ENCODE peak calls at places on chromosome 22, in seven cellular contexts. P is NCI-H1105, D is brain pericyte, J is sciatic nerve, S is endothelial cell, L is kidney glomerular epithelial cell, H is A549. N is an unnamed sample.

GRCh38 chr22:26707581-26707980 is 50.2 kb downstream of the MIAT start:
- DNase-seq in P (no peak), D (no peak), J (no peak), S (no peak), L (no peak), H (no peak), N (no peak)

GRCh38 chr22:32080904-32081303 is 37.8 kb downstream of the SLC5A1 start:
- DNase-seq in P (peak; percentile 9), D (no peak), J (no peak), S (peak; percentile 12), L (peak; percentile 52), H (peak; percentile 60), N (peak; percentile 68)

GRCh38 chr22:20606041-20606783 is 98.8 kb downstream of the MED15 start:
- DNase-seq in P (peak; percentile 46), D (no peak), J (no peak), S (peak; percentile 74), L (peak; percentile 18), H (peak; percentile 75), N (peak; percentile 62)

GRCh38 chr22:23240639-23241389 is 60.5 kb downstream of the BCR start:
- DNase-seq in P (no peak), D (no peak), J (no peak), S (no peak), L (no peak), H (peak; percentile 14), N (no peak)

GRCh38 chr22:43739851-43740250 is 72.3 kb downstream of the EFCAB6 start:
- DNase-seq in P (no peak), D (no peak), J (no peak), S (no peak), L (no peak), H (no peak), N (no peak)

GRCh38 chr22:22666307-22667091 is 22.1 kb downstream of the GGTLC2 start:
- DNase-seq in P (no peak), D (no peak), J (no peak), S (peak; percentile 66), L (peak; percentile 43), H (peak; percentile 33), N (no peak)

GRCh38 chr22:38748487-38749136 is 7.2 kb downstream of the SUN2 start:
- DNase-seq in P (no peak), D (no peak), J (no peak), S (no peak), L (no peak), H (no peak), N (no peak)

GRCh38 chr22:36467042-36467810 is 14.2 kb downstream of the TXN2 start:
- DNase-seq in P (peak; percentile 47), D (no peak), J (no peak), S (no peak), L (peak; percentile 63), H (no peak), N (peak; percentile 80)

GRCh38 chr22:50314455-50315288 is 7.2 kb upstream of the PLXNB2 start:
- DNase-seq in P (no peak), D (no peak), J (no peak), S (no peak), L (no peak), H (no peak), N (no peak)

GRCh38 chr22:48757581-48757980 is 1070.1 kb downstream of the BRD1 start:
- DNase-seq in P (no peak), D (no peak), J (peak; percentile 41), S (no peak), L (no peak), H (no peak), N (no peak)

GRCh38 chr22:27250418-27250817 is 551.1 kb downstream of the MN1 start:
- DNase-seq in P (no peak), D (no peak), J (no peak), S (no peak), L (no peak), H (no peak), N (no peak)

GRCh38 chr22:19841641-19842385 is 12.9 kb downstream of the GNB1L start:
- DNase-seq in P (no peak), D (no peak), J (no peak), S (no peak), L (no peak), H (no peak), N (no peak)

GRCh38 chr22:48822278-48823233 is 1005.1 kb downstream of the BRD1 start:
- DNase-seq in P (no peak), D (no peak), J (no peak), S (no peak), L (no peak), H (no peak), N (no peak)

GRCh38 chr22:48760481-48761238 is 1067.0 kb downstream of the BRD1 start:
- DNase-seq in P (no peak), D (no peak), J (peak; percentile 38), S (peak; percentile 2), L (no peak), H (no peak), N (no peak)